ENCODE peak calls at places on chromosomes 3 and 15, in five cellular contexts. K is heart right ventricle; T is CD8-positive, alpha-beta memory T cell; P is IMR-90; V is lung. I is an unnamed sample. For H3K27me3, the result is how much of the 10 kb centered on the place peaks cover.

GRCh38 chr15:27480642-27481041 is 509.7 kb downstream of the GABRG3 start:
- DNase-seq in P (no peak), T (no peak), V (no peak), K (no peak), I (no peak)

GRCh38 chr3:50100956-50101845 is 12.5 kb downstream of the RBM5 start:
- DNase-seq in T (no peak), V (no peak), K (no peak), P (peak), I (no peak)

GRCh38 chr3:137046746-137047145 is 89.0 kb downstream of the IL20RB start:
- DNase-seq in T (no peak), V (no peak), P (no peak), K (no peak), I (no peak)

GRCh38 chr3:46097691-46098241 is 70.5 kb upstream of the XCR1 start:
- DNase-seq in T (no peak), K (no peak), P (peak), V (peak), I (no peak)

GRCh38 chr15:26868029-26868685 is 1.3 kb downstream of the GABRA5 start:
- DNase-seq in V (no peak), K (no peak), P (no peak), T (no peak), I (no peak)

GRCh38 chr3:84277822-84278221 is 681.0 kb upstream of the CADM2 start:
- DNase-seq in P (no peak), V (no peak), K (no peak), T (no peak), I (no peak)

GRCh38 chr15:90035835-90036220 is 34.7 kb downstream of the ZNF710 start:
- DNase-seq in K (no peak), V (peak), T (no peak), P (no peak), I (peak)

GRCh38 chr3:133393204-133393603 is 6.7 kb upstream of the BFSP2 start:
- DNase-seq in T (no peak), P (no peak), V (no peak), K (no peak), I (no peak)

GRCh38 chr3:13420051-13420816 is at the start of gene NUP210:
- DNase-seq in K (no peak), P (no peak), V (peak), T (peak), I (no peak)

GRCh38 chr15:99546436-99547100 is 19.2 kb upstream of the MEF2A start:
- DNase-seq in K (no peak), P (no peak), T (no peak), V (no peak), I (no peak)

GRCh38 chr15:48040166-48040817 is 80.5 kb upstream of the SLC24A5 start:
- DNase-seq in K (no peak), T (no peak), P (peak), V (no peak), I (peak)

GRCh38 chr3:123261666-123262065 is 59.9 kb downstream of the SEC22A start:
- DNase-seq in T (no peak), K (no peak), V (no peak), P (no peak), I (no peak)

GRCh38 chr3:157115069-157116006 is 44.6 kb downstream of the CCNL1 start:
- DNase-seq in V (no peak), T (no peak), P (peak), K (peak), I (no peak)

GRCh38 chr3:143775401-143775970 is 72.8 kb downstream of the SLC9A9 start:
- DNase-seq in V (no peak), T (no peak), P (peak), K (no peak), I (no peak)

GRCh38 chr3:71760140-71760539 is 6.5 kb downstream of the GPR27 start:
- DNase-seq in V (no peak), T (no peak), P (no peak), K (no peak), I (no peak)
- H3K4me3 ChIP-seq in V (no peak), T (no peak), P (no peak), K (no peak), I (no peak)

DNA sequence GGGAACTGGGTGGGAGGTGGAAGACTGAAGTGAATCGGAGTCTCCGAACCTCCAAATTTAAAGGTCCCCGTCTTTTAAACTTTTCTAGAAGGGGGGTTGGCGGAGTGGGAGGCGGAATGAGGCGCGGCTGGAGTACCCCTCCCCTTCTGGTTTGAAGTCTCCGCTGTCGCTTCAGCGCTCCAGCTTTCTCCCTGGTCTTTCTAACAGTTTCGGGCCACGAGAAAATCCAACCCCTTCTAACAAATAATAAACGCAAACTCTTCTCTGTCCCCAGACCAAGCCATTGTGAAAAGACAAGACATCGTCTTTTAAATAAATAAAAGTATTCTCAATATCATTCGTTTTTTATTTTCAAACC is 2.5 kb upstream of the MECOM start:
- DNase-seq in V (no peak), K (no peak), P (no peak), T (no peak), I (no peak)
- H3K27me3 ChIP-seq in V (under half), K (half or more), P (under half), T (half or more), I (under half)

DNA sequence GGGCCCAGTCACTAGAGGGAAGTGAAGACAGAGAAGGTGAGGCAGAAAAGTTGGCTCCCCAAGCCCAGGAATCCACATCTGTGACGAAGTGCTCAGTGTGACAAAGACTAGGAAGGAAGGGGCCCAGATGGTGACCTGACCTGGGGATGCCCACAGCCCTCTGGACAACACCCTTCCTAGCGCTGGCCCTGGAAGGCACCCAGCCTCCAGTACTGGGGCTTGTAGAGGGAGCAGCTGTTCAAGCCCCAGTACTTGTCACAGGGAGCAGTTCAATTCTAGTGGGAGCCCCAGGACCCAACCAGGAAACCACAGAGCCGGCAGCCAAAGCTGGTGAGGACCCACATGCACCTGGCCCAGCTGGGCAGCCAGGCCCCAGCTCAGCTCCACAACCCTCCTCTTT is 190.8 kb downstream of the XXYLT1 start:
- DNase-seq in T (no peak), K (no peak), P (no peak), V (no peak), I (no peak)
- H3K27ac ChIP-seq in T (no peak), K (peak), P (no peak), V (peak), I (no peak)

GRCh38 chr3:41431386-41431785 is 232.1 kb downstream of the CTNNB1 start:
- DNase-seq in K (no peak), T (no peak), V (no peak), P (no peak), I (no peak)

GRCh38 chr3:41424543-41425300 is 225.4 kb downstream of the CTNNB1 start:
- DNase-seq in V (no peak), K (no peak), P (no peak), T (no peak), I (no peak)

GRCh38 chr3:41430886-41431285 is 231.6 kb downstream of the CTNNB1 start:
- DNase-seq in K (no peak), T (no peak), V (no peak), P (no peak), I (no peak)

DNA sequence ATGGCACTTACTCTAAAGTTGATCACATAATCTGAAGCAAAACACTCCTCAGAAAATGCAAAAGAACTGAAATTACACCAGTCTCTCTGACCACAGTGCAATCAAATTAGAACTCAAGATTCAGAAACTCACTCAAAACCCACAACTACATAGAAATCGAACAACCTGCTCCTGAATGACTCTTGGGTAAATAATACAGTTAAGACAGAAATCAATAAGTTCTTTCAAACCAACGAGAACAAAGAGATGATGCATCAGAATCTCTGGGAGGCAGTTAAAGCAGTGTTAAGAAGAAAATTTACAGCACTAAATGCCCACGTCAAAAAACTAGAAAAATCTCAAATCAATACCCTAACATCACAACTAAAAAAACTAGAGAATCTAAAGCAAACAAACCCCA is 227.2 kb downstream of the CTNNB1 start:
- DNase-seq in P (no peak), T (no peak), K (no peak), V (no peak), I (no peak)
- H3K4me3 ChIP-seq in P (no peak), T (no peak), K (no peak), V (no peak), I (no peak)

GRCh38 chr15:31468911-31469800 is 142.5 kb downstream of the KLF13 start:
- DNase-seq in P (no peak), V (peak), T (no peak), K (no peak), I (no peak)
- H3K27me3 ChIP-seq in P (under half), V (under half), T (under half), K (under half), I (under half)

DNA sequence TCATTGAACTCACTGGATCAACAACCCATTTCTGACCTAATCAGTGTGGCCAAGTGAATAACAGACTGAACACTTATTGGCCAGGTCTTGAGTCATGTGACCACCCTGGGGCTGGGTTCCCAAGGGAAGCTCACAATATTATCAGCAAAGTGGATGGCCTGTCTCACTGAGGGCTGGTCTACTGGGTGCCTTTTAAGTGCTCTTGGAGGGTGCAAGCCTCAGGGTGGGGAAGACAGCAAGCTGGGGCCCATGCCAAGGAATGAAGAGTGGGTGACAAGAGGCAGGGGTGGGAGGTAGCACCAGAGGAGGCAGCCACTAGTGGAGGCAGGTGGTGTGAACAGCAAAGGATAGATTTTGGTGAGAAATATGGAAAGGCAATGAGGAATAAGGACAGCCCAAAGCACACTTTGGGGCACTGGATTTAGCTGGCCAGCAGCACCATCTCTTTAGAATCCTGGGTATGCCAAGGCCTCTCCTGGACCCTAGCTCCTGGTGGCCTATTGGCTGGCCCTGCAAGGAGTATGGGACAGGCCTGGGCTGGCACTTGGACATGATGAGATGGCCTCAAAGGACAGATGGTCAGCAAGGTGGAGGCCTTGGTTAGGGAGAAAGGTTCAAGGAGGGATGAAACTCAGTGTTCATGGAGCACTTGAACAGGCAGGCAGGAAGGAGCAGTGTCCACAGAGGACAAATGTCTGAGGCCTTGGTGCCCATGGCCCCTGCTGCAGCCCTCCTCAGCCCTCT is 34.2 kb downstream of the HMCES start:
- DNase-seq in P (peak), T (no peak), V (no peak), K (no peak), I (no peak)
- H3K27ac ChIP-seq in P (no peak), T (no peak), V (no peak), K (peak), I (peak)

DNA sequence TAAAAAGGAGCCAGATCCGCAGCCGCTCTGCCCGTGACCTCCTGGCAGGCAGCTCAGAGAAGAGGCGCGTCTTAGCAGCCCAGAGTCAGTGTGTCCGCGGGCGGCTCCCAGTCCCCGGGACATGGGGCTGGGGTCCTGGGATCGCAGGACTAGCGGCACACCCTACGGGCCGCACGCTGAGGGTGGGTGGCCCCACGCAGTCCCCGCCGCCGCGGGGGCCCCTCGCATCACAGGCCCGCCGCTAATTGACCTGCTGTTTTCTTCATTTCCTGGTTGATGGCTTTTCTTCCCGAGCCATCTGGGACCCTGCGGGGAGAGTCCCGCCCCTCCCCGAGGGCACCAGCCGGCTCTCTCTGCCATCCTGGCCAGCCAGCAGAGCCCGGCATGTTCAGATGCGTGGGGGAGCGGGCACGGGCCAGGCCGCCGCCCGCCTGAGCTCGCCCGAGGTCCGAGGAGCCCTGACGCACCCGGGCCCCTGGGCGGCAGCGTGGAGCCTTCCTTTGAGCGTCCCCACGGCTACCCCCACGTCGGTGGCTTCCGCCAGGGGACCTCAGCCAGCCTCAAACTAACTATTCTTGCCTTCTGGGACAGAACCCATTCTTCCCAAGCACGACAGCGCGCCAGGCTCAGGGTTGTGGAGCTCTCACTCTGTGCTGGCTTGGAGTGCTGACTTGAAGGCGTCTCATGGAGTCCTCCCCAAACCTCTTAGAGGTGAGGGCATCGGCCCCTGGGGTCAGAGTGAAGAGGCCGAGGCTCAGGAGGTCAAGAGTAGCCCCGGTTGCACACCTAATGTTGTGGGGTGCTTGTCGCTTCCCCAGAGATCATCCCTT is 34.6 kb upstream of the CACNA2D3 start:
- DNase-seq in K (no peak), V (no peak), T (no peak), P (no peak), I (no peak)
- H3K4me3 ChIP-seq in K (no peak), V (no peak), T (no peak), P (no peak), I (no peak)

DNA sequence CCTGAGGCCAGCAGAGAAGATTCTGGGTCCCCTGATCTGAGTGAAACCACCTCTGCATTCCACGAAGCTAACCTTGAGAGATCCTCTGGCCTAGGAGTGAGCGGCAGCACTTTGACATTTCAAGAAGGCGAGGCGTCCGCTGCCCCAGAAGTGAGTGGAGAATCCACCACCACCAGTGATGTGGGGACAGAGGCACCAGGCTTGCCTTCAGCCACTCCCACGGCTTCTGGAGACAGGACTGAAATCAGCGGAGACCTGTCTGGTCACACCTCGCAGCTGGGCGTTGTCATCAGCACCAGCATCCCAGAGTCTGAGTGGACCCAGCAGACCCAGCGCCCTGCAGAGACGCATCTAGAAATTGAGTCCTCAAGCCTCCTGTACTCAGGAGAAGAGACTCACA is 36.4 kb downstream of the HAPLN3 start:
- DNase-seq in T (no peak), K (no peak), P (no peak), V (no peak), I (no peak)
- H3K27me3 ChIP-seq in T (under half), K (under half), P (under half), V (under half), I (under half)

DNA sequence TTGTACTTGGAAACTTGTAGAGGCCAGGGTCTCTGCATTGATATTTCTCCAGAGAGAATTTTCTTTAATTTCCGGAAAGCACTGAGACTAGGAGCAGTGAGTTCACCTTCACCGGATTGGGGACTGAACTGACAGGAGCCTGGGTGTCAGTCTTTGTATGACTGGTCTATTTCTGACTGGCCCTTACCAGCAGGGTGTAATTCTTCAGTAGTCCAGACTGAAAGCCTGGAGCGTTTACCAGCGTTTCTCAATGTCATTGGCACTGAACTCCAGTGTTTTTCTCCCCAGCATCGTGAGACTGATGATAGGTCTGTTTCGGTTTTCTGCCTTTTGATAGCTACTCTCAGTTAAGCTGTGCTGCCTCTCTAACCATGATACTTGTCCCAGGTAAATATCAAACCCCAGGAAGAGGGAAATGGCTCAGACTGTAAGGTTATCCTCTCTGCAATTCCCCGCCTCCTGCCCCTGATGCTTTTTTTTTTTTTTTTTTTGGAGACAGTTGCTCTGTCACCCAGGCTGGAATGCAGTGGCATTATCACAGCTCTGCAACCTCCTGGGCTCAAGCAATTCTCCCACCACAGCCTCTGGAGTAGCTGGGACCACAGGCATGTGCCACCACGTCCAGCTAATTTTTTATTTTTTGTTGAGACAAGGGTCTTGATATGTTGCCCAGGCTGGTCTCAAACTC is 103.6 kb downstream of the CACNA2D3 start:
- DNase-seq in V (no peak), K (no peak), T (no peak), P (no peak), I (no peak)
- H3K27ac ChIP-seq in V (no peak), K (peak), T (no peak), P (no peak), I (no peak)

GRCh38 chr15:53009093-53009492 is 219.0 kb upstream of the ONECUT1 start:
- DNase-seq in V (no peak), K (no peak), P (no peak), T (no peak), I (no peak)
- H3K4me3 ChIP-seq in V (no peak), K (no peak), P (no peak), T (no peak), I (no peak)

I was measured in ascending aorta.